ENCODE peak calls at places on chromosome 18, in four cellular contexts. I is pancreas, D is fibroblast of the aortic adventitia, P is right lobe of liver. R is an unnamed sample.

GRCh38 chr18:8496186-8496585 is 113.1 kb upstream of the RAB12 start:
- DNase-seq in I (no peak), D (no peak), P (no peak), R (peak)

GRCh38 chr18:63844254-63844653 is 43.3 kb upstream of the SERPINB2 start:
- DNase-seq in I (no peak), D (peak), P (no peak), R (peak)

GRCh38 chr18:13226533-13227144 is 8.1 kb downstream of the LDLRAD4 start:
- DNase-seq in I (no peak), D (no peak), P (no peak), R (no peak)

GRCh38 chr18:36186461-36187137 is 698 bp upstream of the MOCOS start:
- DNase-seq in I (peak), D (peak), P (peak), R (no peak)

GRCh38 chr18:3086865-3087264 is 73.9 kb upstream of the LPIN2 start:
- DNase-seq in I (no peak), D (no peak), P (no peak), R (no peak)

GRCh38 chr18:79402209-79402576 is 6.5 kb downstream of the NFATC1 start:
- DNase-seq in I (no peak), D (no peak), P (no peak), R (no peak)

GRCh38 chr18:13614701-13615288 is 111.6 kb downstream of the FAM210A start:
- DNase-seq in I (no peak), D (no peak), P (no peak), R (no peak)

GRCh38 chr18:59219672-59220163 is at the start of gene GRP:
- DNase-seq in I (no peak), D (no peak), P (no peak), R (no peak)

GRCh38 chr18:13376841-13377351 is 158.3 kb downstream of the LDLRAD4 start:
- DNase-seq in I (no peak), D (no peak), P (no peak), R (no peak)

GRCh38 chr18:48799724-48800315 is 150.9 kb downstream of the SMAD7 start:
- DNase-seq in I (peak), D (no peak), P (no peak), R (no peak)

GRCh38 chr18:29076645-29077044 is 899.7 kb upstream of the CDH2 start:
- DNase-seq in I (no peak), D (no peak), P (no peak), R (no peak)

GRCh38 chr18:62663731-62664336 is 51.5 kb upstream of the PHLPP1 start:
- DNase-seq in I (no peak), D (peak), P (no peak), R (peak)

GRCh38 chr18:49976810-49977209 is 163.5 kb upstream of the ACAA2 start:
- DNase-seq in I (no peak), D (peak), P (no peak), R (no peak)

GRCh38 chr18:77552945-77553344 is 303.3 kb downstream of the GALR1 start:
- DNase-seq in I (no peak), D (no peak), P (no peak), R (no peak)

GRCh38 chr18:22643731-22644130 is 226.0 kb upstream of the CTAGE1 start:
- DNase-seq in I (no peak), D (peak), P (no peak), R (peak)

GRCh38 chr18:55589625-55590291 is 1.8 kb upstream of the TCF4 start:
- DNase-seq in I (peak), D (peak), P (peak), R (peak)
- TF ChIP-seq CTCF in I (no peak), D (no peak), P (peak), R (no peak)

GRCh38 chr18:11387880-11388279 is 221.5 kb upstream of the SLC35G4 start:
- DNase-seq in I (peak), D (peak), P (peak), R (no peak)
- TF ChIP-seq CTCF in I (no peak), D (peak), P (peak), R (peak)

GRCh38 chr18:31610841-31611240 is 19.2 kb downstream of the TTR start:
- DNase-seq in I (peak), D (peak), P (no peak), R (peak)
- TF ChIP-seq CTCF in I (no peak), D (peak), P (no peak), R (peak)

GRCh38 chr18:45521777-45522176 is 93.5 kb upstream of the SLC14A2 start:
- DNase-seq in I (no peak), D (peak), P (no peak), R (peak)

GRCh38 chr18:45522371-45522770 is 92.9 kb upstream of the SLC14A2 start:
- DNase-seq in I (no peak), D (peak), P (no peak), R (peak)

GRCh38 chr18:45528712-45529336 is 86.5 kb upstream of the SLC14A2 start:
- DNase-seq in I (no peak), D (no peak), P (no peak), R (no peak)

GRCh38 chr18:45527891-45528290 is 87.4 kb upstream of the SLC14A2 start:
- DNase-seq in I (no peak), D (no peak), P (no peak), R (no peak)

GRCh38 chr18:45526120-45526841 is 89.0 kb upstream of the SLC14A2 start:
- DNase-seq in I (no peak), D (peak), P (no peak), R (peak)
- TF ChIP-seq CTCF in I (no peak), D (peak), P (no peak), R (peak)